ENCODE peak calls at places on chromosomes 1 and 21, in eight cellular contexts. S is HepG2, B is lung, U is pancreas, P is endodermal cell, Z is fibroblast of lung, K is Peyer's patch, A is GM06990. C is an unnamed sample.

GRCh38 chr1:23664837-23665795 is 26.5 kb upstream of the RPL11 start:
- DNase-seq in U (no peak), A (no peak), Z (peak), S (peak), P (peak), B (no peak), K (no peak), C (no peak)

GRCh38 chr1:222754386-222755139 is 17.6 kb downstream of the FAM177B start:
- DNase-seq in A (no peak), Z (peak), S (no peak), K (no peak), U (no peak), P (no peak), B (no peak), C (peak)

GRCh38 chr1:201791775-201792166 is 37.2 kb upstream of the IPO9 start:
- DNase-seq in K (no peak), A (no peak), P (no peak), B (no peak), S (no peak), U (no peak), Z (peak), C (peak)

GRCh38 chr1:228066891-228067654 is 15.4 kb upstream of the ARF1 start:
- DNase-seq in U (peak), P (peak), B (no peak), A (no peak), K (no peak), Z (no peak), S (no peak), C (no peak)

GRCh38 chr1:37561794-37562132 is 5.0 kb downstream of the DNALI1 start:
- DNase-seq in U (no peak), K (no peak), Z (peak), P (peak), A (no peak), B (no peak), S (peak), C (no peak)

GRCh38 chr1:3018051-3018471 is 3.2 kb upstream of the ACTRT2 start:
- DNase-seq in A (no peak), K (no peak), S (no peak), B (no peak), P (no peak), U (no peak), Z (no peak), C (no peak)

GRCh38 chr21:42568834-42569731 is 55.4 kb downstream of the SLC37A1 start:
- DNase-seq in P (peak), U (peak), S (no peak), A (no peak), B (no peak), Z (no peak), K (peak), C (no peak)

GRCh38 chr1:190320952-190321351 is 156.7 kb downstream of the BRINP3 start:
- DNase-seq in A (no peak), B (no peak), K (no peak), Z (peak), U (no peak), S (no peak), P (peak), C (peak)

GRCh38 chr1:118479351-118479750 is 294.3 kb upstream of the SPAG17 start:
- DNase-seq in Z (no peak), B (no peak), U (no peak), K (no peak), A (no peak), P (no peak), S (no peak), C (no peak)

GRCh38 chr1:177032434-177032833 is 132.1 kb downstream of the ASTN1 start:
- DNase-seq in Z (no peak), B (no peak), A (no peak), U (no peak), P (no peak), S (no peak), K (no peak), C (no peak)

GRCh38 chr1:202807926-202808757 is at the start of gene KDM5B:
- DNase-seq in P (peak), S (peak), U (peak), Z (peak), B (peak), K (peak), A (peak), C (peak)

GRCh38 chr1:202810615-202811295 is at the start of gene PCAT6:
- DNase-seq in S (peak), K (peak), P (peak), A (peak), Z (peak), B (peak), U (peak), C (peak)

GRCh38 chr1:202811296-202812175 is 782 bp downstream of the PCAT6 start:
- DNase-seq in U (peak), S (peak), K (peak), B (no peak), P (peak), Z (peak), A (no peak), C (no peak)

GRCh38 chr1:202810193-202810614 is 550 bp upstream of the PCAT6 start:
- DNase-seq in A (no peak), Z (no peak), U (no peak), K (peak), P (no peak), S (no peak), B (no peak), C (no peak)

GRCh38 chr1:202809597-202810159 is 1.1 kb upstream of the PCAT6 start:
- DNase-seq in A (no peak), B (no peak), Z (no peak), U (no peak), P (no peak), K (no peak), S (no peak), C (no peak)
- H3K4me3 ChIP-seq in A (no peak), B (no peak), Z (peak), U (no peak), P (peak), K (peak), S (peak), C (no peak)

GRCh38 chr1:87450615-87451209 is 122.0 kb downstream of the LMO4 start:
- DNase-seq in K (peak), S (peak), Z (no peak), B (no peak), U (no peak), P (peak), A (peak), C (no peak)
- TF ChIP-seq CTCF in K (no peak), S (peak), Z (no peak), B (no peak), U (no peak), P (peak), A (peak), C (no peak)

DNA sequence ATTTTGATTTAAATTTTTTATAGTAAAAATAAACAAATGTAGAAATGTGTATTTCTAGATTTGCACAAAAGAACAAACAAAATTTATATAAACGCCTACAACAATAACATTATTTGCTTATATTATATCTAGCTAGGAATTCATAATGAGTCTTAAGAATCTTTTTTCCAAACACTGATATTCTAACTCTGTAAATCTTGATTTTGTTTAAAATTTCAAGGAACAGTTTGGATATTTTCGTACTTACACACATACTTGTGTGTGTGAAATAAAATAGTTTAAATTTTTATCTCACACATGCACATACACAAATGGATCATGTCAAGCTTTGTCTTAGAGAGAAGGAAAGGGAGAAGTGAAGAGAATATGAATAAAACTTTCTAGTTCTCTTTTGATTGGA is 868.1 kb downstream of the LTN1 start:
- DNase-seq in U (no peak), S (no peak), K (no peak), B (no peak), A (no peak), P (no peak), Z (peak), C (no peak)
- H3K4me3 ChIP-seq in U (no peak), S (no peak), K (no peak), B (no peak), A (no peak), P (no peak), Z (no peak), C (no peak)

DNA sequence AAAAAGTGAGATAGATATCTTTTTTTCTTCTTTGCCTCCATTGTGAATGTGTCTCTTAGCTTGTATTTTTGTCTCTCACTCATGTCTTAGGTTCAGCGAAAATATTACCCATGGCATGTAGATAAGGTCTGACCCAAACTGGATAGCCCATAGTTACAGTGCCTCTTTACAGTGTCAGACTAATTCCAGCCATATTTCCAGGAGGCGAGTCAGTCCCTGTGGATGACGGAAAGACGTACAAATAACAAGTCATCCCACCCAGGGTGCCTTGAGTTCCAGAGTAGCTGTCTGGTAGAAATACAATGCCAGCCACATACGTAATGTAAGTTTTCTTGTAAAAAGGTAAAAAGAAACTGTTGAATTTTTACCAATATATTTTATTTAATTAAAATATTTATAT is 157.3 kb downstream of the ZNF281 start:
- DNase-seq in A (no peak), B (no peak), K (no peak), P (no peak), Z (no peak), S (no peak), U (no peak), C (no peak)
- TF ChIP-seq CTCF in A (no peak), B (no peak), K (no peak), P (no peak), Z (no peak), S (no peak), U (no peak), C (no peak)

DNA sequence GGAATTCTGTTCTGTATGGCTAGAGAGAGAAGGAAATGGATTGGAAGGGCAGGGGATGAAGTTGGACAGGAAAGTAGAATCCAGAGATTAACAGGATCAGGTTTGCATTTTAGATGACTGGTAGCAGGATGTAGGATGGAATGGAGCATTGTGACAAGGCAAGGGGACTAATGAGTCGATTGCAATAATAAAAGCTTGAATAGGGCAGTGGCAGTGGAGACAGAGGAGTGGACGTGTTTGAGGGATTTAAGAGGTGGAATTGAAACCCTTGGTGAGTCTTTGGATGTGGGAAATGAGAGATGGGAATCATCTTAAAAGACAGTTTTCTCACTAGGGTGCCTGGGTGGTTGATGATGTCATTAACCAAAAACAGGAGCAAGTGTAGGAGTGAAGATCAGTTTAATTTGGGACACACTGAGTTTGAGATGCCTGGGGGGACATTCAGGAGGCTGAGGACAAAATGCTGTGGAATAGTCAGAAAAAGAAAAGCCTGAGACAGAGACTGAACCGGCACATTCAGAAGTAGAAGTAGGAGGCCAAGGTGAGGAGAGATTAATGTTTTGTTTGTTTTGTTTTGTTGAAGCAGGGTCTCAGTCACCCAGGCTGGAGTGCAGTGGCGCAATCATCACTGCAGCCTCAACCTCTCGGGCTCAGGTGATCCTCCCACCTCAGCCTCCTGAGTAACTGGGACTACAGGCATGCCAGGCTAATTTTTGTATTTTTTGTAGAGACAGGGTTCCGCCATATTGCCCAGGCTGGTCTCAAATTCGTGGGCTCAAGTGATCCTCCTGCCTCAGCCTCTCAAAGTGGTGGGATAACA is 29.1 kb upstream of the C1orf146 start:
- DNase-seq in Z (no peak), B (no peak), S (no peak), K (no peak), P (no peak), A (no peak), U (no peak), C (no peak)
- H3K4me3 ChIP-seq in Z (no peak), B (no peak), S (no peak), K (no peak), P (no peak), A (no peak), U (no peak), C (no peak)

GRCh38 chr1:231720652-231721325 is 94.2 kb downstream of the DISC1 start:
- DNase-seq in Z (no peak), K (no peak), P (no peak), B (no peak), S (no peak), U (no peak), A (no peak), C (no peak)
- TF ChIP-seq CTCF in Z (no peak), K (no peak), P (no peak), B (no peak), S (no peak), U (no peak), A (no peak), C (no peak)

DNA sequence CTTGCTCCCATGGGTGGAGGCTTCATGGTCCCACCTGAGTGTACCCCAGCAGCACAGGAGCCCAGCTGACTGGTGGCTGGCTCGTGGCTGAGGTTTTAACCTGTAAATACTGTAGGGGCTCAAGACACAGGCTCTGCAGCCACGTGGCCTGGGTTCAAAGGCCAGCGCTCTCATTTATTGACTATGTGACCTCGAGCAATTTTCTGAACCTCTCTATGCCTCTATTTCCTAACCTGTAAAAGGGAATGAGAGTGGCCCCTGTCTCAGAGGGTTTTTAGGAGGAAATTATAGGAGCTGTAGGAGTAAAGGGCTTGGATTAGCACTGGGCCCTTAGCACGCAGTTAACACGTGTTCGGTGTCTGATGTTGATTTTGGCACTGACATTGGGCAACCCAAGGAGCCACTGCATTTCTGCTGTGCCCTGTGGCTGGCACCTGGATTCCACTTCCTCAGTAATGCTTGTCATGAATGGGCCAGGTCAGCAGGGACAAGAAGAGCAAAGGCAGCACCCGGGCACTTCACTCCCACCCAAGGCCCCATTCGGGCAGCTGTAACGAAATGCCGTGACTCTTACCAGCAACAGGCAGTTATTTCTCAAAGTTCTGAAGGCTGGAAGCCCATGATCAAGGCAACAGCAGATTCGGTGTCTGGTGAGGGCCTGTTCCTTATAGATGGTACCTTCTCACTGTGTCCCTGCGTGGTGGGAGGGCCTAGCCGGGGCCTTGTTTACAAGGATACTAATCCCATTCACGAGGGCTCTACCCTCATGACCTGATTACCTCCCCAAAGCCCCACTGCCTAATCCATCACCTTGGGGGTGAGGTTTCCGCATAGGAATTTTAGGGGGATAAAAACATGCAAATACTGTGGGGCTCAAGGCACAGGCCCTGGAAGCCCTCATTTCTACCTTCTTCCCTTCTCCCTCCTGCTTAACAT is 25.2 kb downstream of the ARHGEF10L start:
- DNase-seq in P (peak), U (no peak), K (no peak), A (no peak), S (peak), B (peak), Z (no peak), C (no peak)
- H3K4me3 ChIP-seq in P (no peak), U (no peak), K (no peak), A (no peak), S (no peak), B (no peak), Z (no peak), C (no peak)

GRCh38 chr1:156383023-156383422 is 14.0 kb downstream of the RHBG start:
- DNase-seq in U (peak), K (peak), A (peak), Z (peak), P (peak), B (peak), S (peak), C (peak)

GRCh38 chr1:156378557-156378956 is 9.5 kb downstream of the RHBG start:
- DNase-seq in P (no peak), B (no peak), K (no peak), Z (no peak), S (no peak), A (no peak), U (no peak), C (no peak)

GRCh38 chr1:156376958-156377919 is 8.2 kb downstream of the RHBG start:
- DNase-seq in K (no peak), S (no peak), Z (no peak), U (no peak), B (no peak), P (no peak), A (no peak), C (no peak)

GRCh38 chr1:156382561-156382960 is 13.6 kb downstream of the RHBG start:
- DNase-seq in K (no peak), Z (no peak), S (no peak), U (no peak), B (no peak), P (no peak), A (no peak), C (no peak)

DNA sequence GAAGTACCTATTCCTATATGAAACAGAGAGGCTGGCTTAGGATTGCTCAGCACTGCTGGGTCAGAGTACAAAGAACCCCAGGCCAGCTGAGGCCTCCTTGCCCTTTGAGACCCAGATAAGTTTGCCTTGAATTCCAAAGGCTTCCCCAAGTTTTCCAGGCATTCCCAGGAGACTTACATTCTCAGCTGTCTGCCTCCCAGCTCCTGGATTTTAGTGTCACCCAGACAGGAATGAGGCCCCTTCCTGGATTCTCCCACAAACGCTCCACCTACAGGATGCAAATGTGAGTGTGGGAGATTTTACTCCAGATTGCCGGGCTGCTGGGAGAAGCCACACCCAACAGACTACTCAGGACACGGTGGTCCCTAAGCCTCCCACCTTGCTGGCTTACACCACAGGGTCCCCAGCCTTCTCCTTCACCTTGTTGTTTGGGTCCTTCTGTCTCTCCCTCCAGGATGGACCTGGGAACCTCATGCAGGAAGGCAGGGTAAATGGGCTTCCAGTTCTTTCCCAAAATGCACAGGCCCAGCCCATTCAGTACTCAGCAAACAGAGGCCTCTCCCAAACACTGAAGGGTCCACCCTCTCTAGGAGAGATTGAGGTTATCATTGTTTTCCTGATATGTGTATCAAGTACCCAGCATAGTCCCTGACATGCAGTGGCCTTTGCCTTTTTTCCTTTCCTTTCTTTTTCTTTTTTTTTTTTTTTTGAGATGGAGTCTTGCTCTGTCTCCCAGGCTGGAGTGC is 10.6 kb downstream of the RHBG start:
- DNase-seq in Z (no peak), K (no peak), B (no peak), P (peak), A (no peak), S (no peak), U (no peak), C (no peak)
- TF ChIP-seq CTCF in Z (no peak), K (no peak), B (no peak), P (peak), A (no peak), S (no peak), U (no peak), C (no peak)